ENCODE peak calls at places on chromosomes 7 and 10, in seven cellular contexts. W is GM20000, V is dorsolateral prefrontal cortex, Y is spleen, B is left ventricle myocardium superior, M is AG09309, Z is GDM1. X is an unnamed sample.

GRCh38 chr7:85095357-85095756 is 91.5 kb downstream of the SEMA3D start:
- DNase-seq in Z (no peak), B (peak; percentile 35), V (no peak), M (no peak), W (no peak), Y (no peak), X (no peak)

GRCh38 chr10:45353176-45353575 is 20.8 kb upstream of the ALOX5 start:
- DNase-seq in W (no peak), B (no peak), Y (no peak), M (no peak), V (no peak), Z (no peak), X (no peak)

GRCh38 chr10:32104622-32105509 is 48.6 kb upstream of the KIF5B start:
- DNase-seq in Y (no peak), V (no peak), M (peak; percentile 21), W (no peak), Z (no peak), B (no peak), X (no peak)

GRCh38 chr7:68440870-68441269 is 1157.4 kb upstream of the AUTS2 start:
- DNase-seq in B (no peak), Y (no peak), V (no peak), Z (no peak), W (no peak), M (no peak), X (no peak)

GRCh38 chr10:26479766-26480492 is 41.8 kb downstream of the APBB1IP start:
- DNase-seq in Z (peak; percentile 76), M (no peak), B (no peak), Y (peak; percentile 81), W (no peak), V (no peak), X (no peak)

GRCh38 chr7:116772423-116772852 is 89.9 kb upstream of the CAPZA2 start:
- DNase-seq in B (no peak), Z (no peak), V (no peak), W (no peak), M (no peak), Y (no peak), X (peak; percentile 48)

GRCh38 chr7:149855368-149856305 is 17.5 kb downstream of the ZNF862 start:
- DNase-seq in Y (no peak), Z (no peak), B (peak; percentile 46), M (peak; percentile 43), W (no peak), V (no peak), X (no peak)

GRCh38 chr7:123918309-123918708 is 6.7 kb upstream of the SPAM1 start:
- DNase-seq in B (no peak), M (no peak), Z (no peak), W (no peak), Y (no peak), V (no peak), X (no peak)

GRCh38 chr7:148230341-148230740 is 360.2 kb upstream of the C7orf33 start:
- DNase-seq in Y (no peak), Z (no peak), V (peak; percentile 17), M (no peak), W (no peak), B (no peak), X (no peak)

GRCh38 chr10:127614484-127614883 is 65.4 kb downstream of the NPS start:
- DNase-seq in Y (no peak), B (no peak), M (no peak), V (no peak), W (no peak), Z (no peak), X (no peak)

GRCh38 chr10:93261961-93262610 is 188.4 kb downstream of the CYP26A1 start:
- DNase-seq in Z (no peak), M (peak; percentile 25), Y (no peak), B (no peak), V (no peak), W (no peak), X (peak; percentile 19)

GRCh38 chr10:125156196-125156595 is 4.2 kb downstream of the CTBP2 start:
- DNase-seq in B (no peak), W (no peak), Z (no peak), M (no peak), V (no peak), Y (no peak), X (no peak)

GRCh38 chr10:113665806-113666354 is 2.0 kb upstream of the NRAP start:
- DNase-seq in Y (no peak), V (no peak), Z (no peak), W (no peak), B (no peak), M (peak; percentile 37), X (no peak)

GRCh38 chr7:127792528-127793342 is 140.7 kb downstream of the SND1 start:
- DNase-seq in Z (peak; percentile 10), W (peak; percentile 22), Y (no peak), V (no peak), B (no peak), M (no peak), X (no peak)

GRCh38 chr10:130350996-130351395 is 214.8 kb downstream of the GLRX3 start:
- DNase-seq in V (no peak), Y (peak; percentile 50), M (no peak), W (no peak), Z (no peak), B (no peak), X (no peak)

GRCh38 chr10:17066801-17067200 is 62.8 kb downstream of the CUBN start:
- DNase-seq in B (no peak), V (no peak), W (no peak), M (no peak), Y (no peak), Z (no peak), X (no peak)

GRCh38 chr7:80151274-80151665 is 16.6 kb downstream of the GNAI1 start:
- DNase-seq in M (peak; percentile 83), Z (no peak), V (no peak), B (no peak), W (no peak), Y (no peak), X (no peak)

GRCh38 chr10:10824611-10825148 is 193.0 kb upstream of the CELF2 start:
- DNase-seq in B (peak; percentile 60), V (no peak), Y (no peak), Z (no peak), M (peak; percentile 83), W (no peak), X (no peak)

GRCh38 chr7:98014830-98015229 is 24.8 kb upstream of the OCM2 start:
- DNase-seq in V (no peak), B (no peak), W (no peak), M (no peak), Z (no peak), Y (no peak), X (no peak)

GRCh38 chr10:80500572-80501380 is 36.9 kb upstream of the SH2D4B start:
- DNase-seq in W (peak; percentile 60), M (no peak), Y (peak; percentile 86), V (no peak), Z (no peak), B (peak; percentile 72), X (no peak)

GRCh38 chr7:1343551-1343950 is 110.9 kb downstream of the UNCX start:
- DNase-seq in B (no peak), W (no peak), Y (peak; percentile 41), V (no peak), Z (no peak), M (no peak), X (no peak)

GRCh38 chr10:100743626-100744135 is 1.7 kb upstream of the PAX2 start:
- DNase-seq in Y (no peak), B (peak; percentile 52), Z (peak; percentile 66), V (peak; percentile 11), M (no peak), W (peak; percentile 89), X (no peak)

GRCh38 chr10:96043895-96044580 is 655 bp downstream of the CCNJ start:
- DNase-seq in Z (peak; percentile 12), M (no peak), Y (peak; percentile 90), B (peak; percentile 65), W (peak; percentile 80), V (peak; percentile 13), X (peak; percentile 3)

GRCh38 chr7:5424689-5425506 is 1.3 kb upstream of the TNRC18 start:
- DNase-seq in M (no peak), Z (peak; percentile 17), W (peak; percentile 44), Y (peak; percentile 88), V (no peak), B (peak; percentile 80), X (no peak)

GRCh38 chr7:136030867-136031318 is 53.7 kb upstream of the MTPN start:
- DNase-seq in Z (no peak), M (no peak), Y (no peak), B (no peak), V (no peak), W (peak; percentile 15), X (no peak)

GRCh38 chr7:116906391-116906790 is 44.0 kb downstream of the CAPZA2 start:
- DNase-seq in W (no peak), Z (no peak), V (no peak), Y (no peak), B (no peak), M (no peak), X (no peak)

GRCh38 chr7:4713183-4713784 is 31.2 kb downstream of the FOXK1 start:
- DNase-seq in B (no peak), Z (no peak), Y (no peak), W (peak; percentile 84), M (no peak), V (no peak), X (no peak)

GRCh38 chr7:74544706-74545469 is 91.2 kb downstream of the GTF2IRD1 start:
- DNase-seq in B (no peak), Y (no peak), W (no peak), Z (peak; percentile 52), M (no peak), V (no peak), X (no peak)

GRCh38 chr7:97973206-97973658 is 16.8 kb downstream of the OCM2 start:
- DNase-seq in W (no peak), Y (no peak), V (peak; percentile 66), B (no peak), Z (no peak), M (no peak), X (no peak)

GRCh38 chr10:64306888-64307287 is 785.7 kb downstream of the REEP3 start:
- DNase-seq in Y (no peak), M (no peak), Z (no peak), B (no peak), V (no peak), W (no peak), X (no peak)

GRCh38 chr10:12668634-12669033 is 319.3 kb downstream of the CAMK1D start:
- DNase-seq in W (no peak), Y (no peak), M (no peak), Z (no peak), B (no peak), V (no peak), X (no peak)

GRCh38 chr10:98168147-98168546 is 33.7 kb downstream of the R3HCC1L start:
- DNase-seq in Y (no peak), B (no peak), V (no peak), M (no peak), W (no peak), Z (no peak), X (no peak)

GRCh38 chr7:99041526-99041925 is 102.4 kb downstream of the SMURF1 start:
- DNase-seq in M (no peak), B (no peak), Y (no peak), W (no peak), V (no peak), Z (no peak), X (no peak)

GRCh38 chr7:47247132-47247531 is 334.8 kb downstream of the TNS3 start:
- DNase-seq in Z (no peak), B (no peak), Y (no peak), W (no peak), V (no peak), M (no peak), X (no peak)